ENCODE peak calls at places on chromosomes 4 and X, in four cellular contexts. X is H1, Y is mesendoderm, B is neuronal stem cell. O is an unnamed sample.

GRCh38 chrX:40094041-40094899 is 3.5 kb downstream of the BCOR start:
- DNase-seq in X (peak; percentile 52), Y (peak; percentile 81), B (no peak), O (peak; percentile 70)

GRCh38 chrX:111100191-111100590 is 4.2 kb downstream of the PAK3 start:
- DNase-seq in X (peak; percentile 50), Y (peak; percentile 60), B (peak; percentile 21), O (peak; percentile 65)

GRCh38 chr4:166087569-166087968 is 214.5 kb downstream of the TLL1 start:
- DNase-seq in X (no peak), Y (no peak), B (no peak), O (no peak)

GRCh38 chrX:95703696-95704095 is 980.9 kb upstream of the DIAPH2 start:
- DNase-seq in X (no peak), Y (no peak), B (no peak), O (no peak)

GRCh38 chr4:99825272-99825671 is 8.6 kb downstream of the DAPP1 start:
- DNase-seq in X (no peak), Y (no peak), B (no peak), O (no peak)

GRCh38 chrX:40130207-40130606 is 32.4 kb upstream of the BCOR start:
- DNase-seq in X (no peak), Y (peak; percentile 71), B (no peak), O (no peak)

GRCh38 chr4:177671845-177672244 is 229.6 kb upstream of the AGA start:
- DNase-seq in X (no peak), Y (no peak), B (no peak), O (no peak)

GRCh38 chr4:159410076-159410777 is 307.3 kb downstream of the RAPGEF2 start:
- DNase-seq in X (no peak), Y (no peak), B (no peak), O (no peak)

GRCh38 chrX:23888887-23889501 is 18.7 kb downstream of the APOO start:
- DNase-seq in X (no peak), Y (no peak), B (no peak), O (no peak)

GRCh38 chr4:189304179-189304578 is 636.5 kb upstream of the FRG1 start:
- DNase-seq in X (no peak), Y (no peak), B (no peak), O (no peak)

GRCh38 chr4:101282076-101282844 is 65.1 kb downstream of the PPP3CA start:
- DNase-seq in X (no peak), Y (peak; percentile 47), B (no peak), O (peak; percentile 38)

GRCh38 chr4:29711226-29711625 is 1008.9 kb upstream of the PCDH7 start:
- DNase-seq in X (no peak), Y (no peak), B (no peak), O (no peak)

GRCh38 chr4:105092356-105092755 is 54.3 kb upstream of the TET2 start:
- DNase-seq in X (no peak), Y (no peak), B (no peak), O (no peak)

GRCh38 chr4:150006197-150006596 is 72.0 kb upstream of the DCLK2 start:
- DNase-seq in X (no peak), Y (no peak), B (no peak), O (no peak)

GRCh38 chrX:22922961-22923360 is 76.8 kb upstream of the DDX53 start:
- DNase-seq in X (no peak), Y (no peak), B (no peak), O (no peak)

GRCh38 chrX:149682031-149682430 is 29.8 kb upstream of the MAGEA11 start:
- DNase-seq in X (no peak), Y (peak; percentile 80), B (no peak), O (peak; percentile 53)

GRCh38 chrX:74291577-74291963 is 12.4 kb upstream of the ZCCHC13 start:
- DNase-seq in X (no peak), Y (no peak), B (no peak), O (no peak)

GRCh38 chr4:17059192-17059634 is 160.8 kb upstream of the LDB2 start:
- DNase-seq in X (no peak), Y (no peak), B (no peak), O (no peak)

GRCh38 chrX:133375558-133376340 is 39.5 kb downstream of the GPC4 start:
- DNase-seq in X (no peak), Y (no peak), B (no peak), O (no peak)

GRCh38 chr4:176001171-176002006 is 64.3 kb upstream of the WDR17 start:
- DNase-seq in X (peak; percentile 76), Y (peak; percentile 95), B (peak; percentile 64), O (peak; percentile 90)

DNA sequence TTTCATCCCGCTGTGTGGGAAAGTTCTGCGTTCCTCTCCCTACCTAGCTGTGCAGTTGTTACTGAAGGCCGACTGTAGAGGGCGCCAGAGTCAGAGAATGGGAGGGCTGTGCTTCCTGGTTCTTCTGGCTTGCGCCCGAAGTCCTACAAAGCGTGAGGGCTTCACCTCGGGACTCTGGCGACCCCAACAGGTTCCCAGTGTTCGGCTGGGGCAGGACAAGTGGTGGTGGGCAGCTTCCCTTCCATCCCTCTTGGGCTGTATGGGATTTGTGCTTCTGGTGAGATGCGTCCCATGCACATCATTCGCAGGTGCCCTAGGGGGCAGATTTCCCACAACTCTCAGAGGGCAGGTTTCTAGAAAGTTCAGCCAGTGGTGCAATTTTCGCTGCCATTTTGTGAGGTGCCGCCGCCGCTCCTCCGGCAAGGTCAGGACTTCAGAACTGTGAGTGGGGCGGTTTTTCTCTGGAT is 27.3 kb downstream of the CT45A3 start:
- DNase-seq in X (peak; percentile 37), Y (no peak), B (no peak), O (peak; percentile 39)
- H3K4me2 ChIP-seq in X (no peak overlapping the region), Y (no peak overlapping the region), B (no peak overlapping the region), O (no peak overlapping the region)

GRCh38 chr4:128837198-128837597 is 27.7 kb downstream of the JADE1 start:
- DNase-seq in X (no peak), Y (no peak), B (no peak), O (no peak)
- H3K79me1 ChIP-seq in X (peaks cover 4% of the 10 kb centered on the region), Y (peaks cover 11% of the 10 kb centered on the region), B (peaks cover 11% of the 10 kb centered on the region), O (no peaks in the 10 kb centered on the region)

GRCh38 chr4:53555111-53555510 is 36.2 kb downstream of the LNX1 start:
- DNase-seq in X (no peak), Y (no peak), B (no peak), O (no peak)

GRCh38 chr4:53557601-53558000 is 33.7 kb downstream of the LNX1 start:
- DNase-seq in X (no peak), Y (no peak), B (no peak), O (no peak)

GRCh38 chr4:53562409-53562808 is 28.9 kb downstream of the LNX1 start:
- DNase-seq in X (no peak), Y (no peak), B (no peak), O (no peak)

GRCh38 chr4:53558061-53558801 is 33.1 kb downstream of the LNX1 start:
- DNase-seq in X (no peak), Y (peak; percentile 38), B (no peak), O (no peak)

GRCh38 chr4:53558981-53559620 is 32.2 kb downstream of the LNX1 start:
- DNase-seq in X (no peak), Y (no peak), B (no peak), O (no peak)
- H3K4me2 ChIP-seq in X (no peak overlapping the region), Y (no peak overlapping the region), B (no peak overlapping the region), O (no peak overlapping the region)

GRCh38 chr4:122635205-122635604 is 14.3 kb upstream of the IL21 start:
- DNase-seq in X (no peak), Y (no peak), B (no peak), O (no peak)
- H3K79me1 ChIP-seq in X (no peaks in the 10 kb centered on the region), Y (no peaks in the 10 kb centered on the region), B (no peaks in the 10 kb centered on the region), O (no peaks in the 10 kb centered on the region)

DNA sequence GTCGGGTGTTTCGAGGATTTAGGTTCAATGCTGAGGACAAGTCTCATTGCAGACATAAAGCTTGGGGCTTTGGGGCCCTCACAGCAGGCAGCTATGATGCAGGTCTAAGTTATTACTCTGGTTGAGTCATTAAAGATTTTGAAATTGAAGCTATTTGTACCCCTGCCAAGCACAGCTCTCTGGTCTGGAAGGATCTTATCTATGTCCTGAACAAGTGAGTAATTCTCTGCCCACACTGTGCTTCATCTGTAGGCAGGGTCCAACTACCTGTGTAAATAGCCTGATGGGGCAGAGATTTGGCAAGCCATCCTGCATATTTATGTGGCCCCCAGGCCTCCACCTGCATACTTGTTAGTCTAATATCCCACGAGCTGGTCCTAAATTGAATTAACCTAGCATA is 41.4 kb upstream of the MAGEA4 start:
- DNase-seq in X (no peak), Y (no peak), B (no peak), O (no peak)
- H3K4me2 ChIP-seq in X (no peak overlapping the region), Y (no peak overlapping the region), B (no peak overlapping the region), O (no peak overlapping the region)

GRCh38 chr4:1983053-1983845 is 25.5 kb downstream of the NELFA start:
- DNase-seq in X (no peak), Y (no peak), B (no peak), O (no peak)
- H3K79me1 ChIP-seq in X (no peaks in the 10 kb centered on the region), Y (no peaks in the 10 kb centered on the region), B (peaks cover 9% of the 10 kb centered on the region), O (no peaks in the 10 kb centered on the region)

GRCh38 chr4:108351806-108352205 is 183.1 kb upstream of the LEF1 start:
- DNase-seq in X (no peak), Y (no peak), B (no peak), O (no peak)

GRCh38 chr4:108350332-108350731 is 181.6 kb upstream of the LEF1 start:
- DNase-seq in X (no peak), Y (peak; percentile 75), B (no peak), O (no peak)

GRCh38 chr4:108342325-108342986 is 173.7 kb upstream of the LEF1 start:
- DNase-seq in X (no peak), Y (no peak), B (no peak), O (no peak)

DNA sequence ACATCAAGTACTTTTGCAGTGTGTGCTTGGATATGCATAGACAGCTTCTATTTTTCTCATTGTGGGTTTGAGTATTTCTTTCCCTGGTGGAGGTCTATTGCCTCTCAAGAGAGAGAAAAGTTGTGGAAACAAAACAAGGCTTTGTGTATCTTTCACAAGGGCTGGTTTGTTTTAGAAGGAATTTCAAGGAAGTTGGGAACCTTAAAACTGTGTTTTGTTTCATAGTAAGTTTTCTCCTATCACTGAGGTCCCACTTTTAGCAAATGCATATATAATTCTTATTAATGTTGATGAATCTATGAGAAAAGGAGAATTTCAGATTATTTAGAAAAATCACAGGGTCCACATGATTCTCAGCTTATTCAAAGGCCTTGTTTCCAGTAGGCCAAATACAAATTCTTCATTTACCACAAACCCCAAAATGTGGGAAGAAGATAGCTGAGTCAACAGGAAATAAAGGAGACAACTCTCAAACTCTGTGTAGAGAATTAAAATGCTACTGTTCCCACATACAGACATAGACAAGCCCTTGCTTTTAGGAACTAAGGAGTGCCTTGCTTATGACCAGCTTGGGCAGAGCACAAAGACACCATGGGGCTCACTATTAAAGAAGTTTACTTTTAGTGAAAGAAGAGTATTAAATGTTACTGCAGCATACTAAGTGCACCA is 177.3 kb upstream of the LEF1 start:
- DNase-seq in X (no peak), Y (no peak), B (no peak), O (no peak)
- H3K4me2 ChIP-seq in X (no peak overlapping the region), Y (no peak overlapping the region), B (no peak overlapping the region), O (no peak overlapping the region)